ENCODE peak calls at places on chromosome 7, in ten cellular contexts. J is fibroblast of lung, E is suprapubic skin, Q is tibial artery, M is A673, C is HCT116, T is hepatocyte, O is IMR-90, Z is GM23338, D is colonic mucosa. G is an unnamed sample. For H3K4me1, the result is how much of the 10 kb centered on the place peaks cover.

GRCh38 chr7:129667551-129667950 is 56.0 kb downstream of the NRF1 start:
- DNase-seq in J (no peak), E (no peak), Q (no peak), M (no peak), C (no peak), T (no peak), O (no peak), Z (no peak), D (no peak), G (no peak)

GRCh38 chr7:12257582-12257981 is 46.5 kb downstream of the TMEM106B start:
- DNase-seq in J (peak), E (no peak), Q (no peak), M (no peak), C (no peak), T (no peak), O (peak), Z (no peak), D (no peak), G (no peak)

GRCh38 chr7:102874966-102875365 is 37.8 kb upstream of the LRRC17 start:
- DNase-seq in J (peak), E (no peak), Q (no peak), M (no peak), C (no peak), T (no peak), O (no peak), Z (no peak), D (no peak), G (no peak)

GRCh38 chr7:12607134-12607533 is 36.6 kb downstream of the SCIN start:
- DNase-seq in J (no peak), E (no peak), Q (no peak), M (peak), C (no peak), T (no peak), O (no peak), Z (no peak), D (no peak), G (no peak)

GRCh38 chr7:92781117-92781720 is 55.2 kb downstream of the CDK6 start:
- DNase-seq in J (peak), E (no peak), Q (no peak), M (peak), C (no peak), T (no peak), O (no peak), Z (no peak), D (no peak), G (no peak)

GRCh38 chr7:143299346-143299745 is 11.2 kb downstream of the CASP2 start:
- DNase-seq in J (peak), E (no peak), Q (no peak), M (no peak), C (no peak), T (no peak), O (peak), Z (no peak), D (no peak), G (no peak)

GRCh38 chr7:130010689-130011412 is 40.3 kb downstream of the ZC3HC1 start:
- DNase-seq in J (peak), E (peak), Q (peak), M (peak), C (peak), T (peak), O (peak), Z (peak), D (peak), G (peak)

GRCh38 chr7:105760549-105761447 is 115.6 kb downstream of the ATXN7L1 start:
- DNase-seq in J (no peak), E (no peak), Q (no peak), M (no peak), C (no peak), T (no peak), O (peak), Z (no peak), D (no peak), G (no peak)

GRCh38 chr7:33624172-33624571 is 281.2 kb upstream of the BMPER start:
- DNase-seq in J (no peak), E (no peak), Q (no peak), M (no peak), C (no peak), T (no peak), O (no peak), Z (no peak), D (no peak), G (no peak)

GRCh38 chr7:19752045-19752444 is 21.4 kb downstream of the TMEM196 start:
- DNase-seq in J (no peak), E (no peak), Q (no peak), M (no peak), C (no peak), T (no peak), O (no peak), Z (no peak), D (no peak), G (no peak)

GRCh38 chr7:128884561-128885369 is 22.1 kb downstream of the ATP6V1F start:
- DNase-seq in J (no peak), E (no peak), Q (no peak), M (no peak), C (no peak), T (no peak), O (no peak), Z (no peak), D (no peak), G (no peak)

GRCh38 chr7:83547526-83547925 is 101.4 kb downstream of the SEMA3E start:
- DNase-seq in J (peak), E (no peak), Q (no peak), M (peak), C (peak), T (peak), O (peak), Z (no peak), D (peak), G (no peak)

GRCh38 chr7:137146552-137146961 is 197.0 kb downstream of the PTN start:
- DNase-seq in J (peak), E (no peak), Q (no peak), M (no peak), C (no peak), T (no peak), O (peak), Z (no peak), D (no peak), G (no peak)

GRCh38 chr7:148620749-148621372 is 30.3 kb downstream of the C7orf33 start:
- DNase-seq in J (peak), E (no peak), Q (no peak), M (no peak), C (peak), T (peak), O (no peak), Z (no peak), D (no peak), G (no peak)

GRCh38 chr7:42071372-42072261 is 165.4 kb downstream of the GLI3 start:
- DNase-seq in J (peak), E (no peak), Q (no peak), M (peak), C (no peak), T (peak), O (peak), Z (peak), D (no peak), G (no peak)

GRCh38 chr7:83301416-83301815 is 138.7 kb upstream of the PCLO start:
- DNase-seq in J (peak), E (no peak), Q (no peak), M (no peak), C (no peak), T (no peak), O (no peak), Z (no peak), D (no peak), G (no peak)

GRCh38 chr7:50939026-50939425 is 156.3 kb upstream of the GRB10 start:
- DNase-seq in J (peak), E (no peak), Q (no peak), M (no peak), C (no peak), T (no peak), O (peak), Z (no peak), D (no peak), G (no peak)

GRCh38 chr7:141074162-141074989 is 512 bp downstream of the TMEM178B start:
- DNase-seq in J (peak), E (no peak), Q (no peak), M (no peak), C (no peak), T (peak), O (no peak), Z (peak), D (no peak), G (no peak)

GRCh38 chr7:35758421-35758820 is 42.4 kb upstream of the SEPTIN7 start:
- DNase-seq in J (peak), E (no peak), Q (no peak), M (no peak), C (no peak), T (peak), O (no peak), Z (peak), D (no peak), G (no peak)

GRCh38 chr7:34299066-34299465 is 359.0 kb upstream of the NPSR1 start:
- DNase-seq in J (no peak), E (no peak), Q (no peak), M (no peak), C (no peak), T (no peak), O (no peak), Z (no peak), D (no peak), G (no peak)

GRCh38 chr7:99943641-99944507 is 14.5 kb upstream of the GJC3 start:
- DNase-seq in J (no peak), E (no peak), Q (no peak), M (peak), C (no peak), T (no peak), O (no peak), Z (peak), D (no peak), G (no peak)

GRCh38 chr7:47044620-47045019 is 537.3 kb downstream of the TNS3 start:
- DNase-seq in J (no peak), E (no peak), Q (no peak), M (no peak), C (no peak), T (no peak), O (no peak), Z (no peak), D (no peak), G (no peak)

GRCh38 chr7:876972-877311 is 588 bp downstream of the GET4 start:
- DNase-seq in J (no peak), E (no peak), Q (no peak), M (no peak), C (no peak), T (no peak), O (no peak), Z (no peak), D (peak), G (no peak)

GRCh38 chr7:134533288-134533771 is 6.0 kb downstream of the AKR1B10 start:
- DNase-seq in J (peak), E (no peak), Q (no peak), M (no peak), C (no peak), T (no peak), O (peak), Z (no peak), D (no peak), G (no peak)

GRCh38 chr7:98163704-98164478 is 47.3 kb upstream of the BHLHA15 start:
- DNase-seq in J (peak), E (no peak), Q (no peak), M (no peak), C (no peak), T (peak), O (peak), Z (no peak), D (peak), G (no peak)

GRCh38 chr7:134611611-134612151 is 35.0 kb upstream of the BPGM start:
- DNase-seq in J (no peak), E (no peak), Q (no peak), M (no peak), C (no peak), T (no peak), O (no peak), Z (no peak), D (no peak), G (no peak)

DNA sequence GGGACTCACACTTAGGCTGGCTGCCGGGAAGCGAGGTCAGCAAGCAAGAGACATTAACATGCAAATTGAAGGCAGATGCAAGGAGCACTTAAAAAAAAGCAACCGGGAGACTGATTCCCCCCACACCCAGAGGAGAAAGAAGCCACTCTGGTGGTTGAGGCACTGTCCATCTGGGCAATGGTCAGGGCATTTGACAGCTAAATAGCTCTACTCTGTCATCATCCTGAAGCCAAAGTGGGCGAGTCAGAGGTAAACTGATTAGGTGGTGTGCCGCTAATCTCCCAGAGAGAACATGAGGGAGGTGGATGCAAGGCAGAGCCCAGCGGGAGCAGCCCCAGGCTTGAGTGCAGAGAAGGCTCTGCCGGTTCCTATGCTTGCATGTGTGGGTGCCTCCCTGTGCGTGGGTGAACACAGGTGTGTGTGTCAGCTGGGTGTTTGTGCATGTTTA is 100.6 kb downstream of the PLXNA4 start:
- DNase-seq in J (peak), E (no peak), Q (no peak), M (peak), C (no peak), T (no peak), O (no peak), Z (peak), D (no peak), G (no peak)
- H3K4me3 ChIP-seq in J (no peak), E (no peak), Q (no peak), M (no peak), C (no peak), T (no peak), O (no peak), Z (peak), D (no peak), G (no peak)

GRCh38 chr7:101126651-101127459 is at the start of gene SERPINE1:
- DNase-seq in J (peak), E (peak), Q (peak), M (peak), C (peak), T (peak), O (peak), Z (peak), D (peak), G (peak)
- TF ChIP-seq CTCF in J (peak), E (no peak), Q (no peak), M (peak), C (peak), T (peak), O (peak), Z (peak), D (no peak), G (no peak)

GRCh38 chr7:90599038-90599437 is 2.9 kb downstream of the CDK14 start:
- DNase-seq in J (peak), E (no peak), Q (no peak), M (no peak), C (no peak), T (no peak), O (peak), Z (no peak), D (no peak), G (no peak)

GRCh38 chr7:90597527-90597871 is 1.4 kb downstream of the CDK14 start:
- DNase-seq in J (peak), E (no peak), Q (no peak), M (peak), C (no peak), T (no peak), O (no peak), Z (no peak), D (no peak), G (no peak)

GRCh38 chr7:90595801-90596683 is at the start of gene CDK14:
- DNase-seq in J (peak), E (peak), Q (peak), M (peak), C (peak), T (peak), O (peak), Z (peak), D (peak), G (peak)

GRCh38 chr7:90596745-90597526 is 815 bp downstream of the CDK14 start:
- DNase-seq in J (peak), E (no peak), Q (no peak), M (peak), C (no peak), T (peak), O (peak), Z (peak), D (no peak), G (no peak)

DNA sequence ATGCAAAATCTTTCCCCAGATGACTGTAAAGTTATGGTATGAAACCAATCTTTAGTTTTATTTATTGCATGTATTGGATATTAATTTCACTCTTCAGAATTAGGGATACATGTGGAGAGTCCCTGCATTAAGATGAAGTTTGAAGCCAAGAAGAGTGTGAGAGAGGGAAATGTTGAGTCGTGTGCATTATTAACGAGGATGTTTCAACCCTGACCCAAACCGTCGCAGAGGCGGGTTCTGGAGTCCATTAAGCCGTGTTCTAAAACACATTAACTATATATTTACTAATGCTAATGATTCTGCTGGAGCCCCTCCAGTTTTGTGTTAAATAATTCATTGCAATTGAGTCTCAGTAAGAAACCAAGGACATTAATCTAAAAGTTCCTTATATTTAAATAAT is 1.8 kb downstream of the CDK14 start:
- DNase-seq in J (no peak), E (no peak), Q (no peak), M (peak), C (no peak), T (no peak), O (no peak), Z (no peak), D (no peak), G (no peak)
- H3K4me1 ChIP-seq in J (under half), E (under half), Q (under half), M (under half), C (under half), T (under half), O (under half), Z (under half), D (under half), G (under half)

DNA sequence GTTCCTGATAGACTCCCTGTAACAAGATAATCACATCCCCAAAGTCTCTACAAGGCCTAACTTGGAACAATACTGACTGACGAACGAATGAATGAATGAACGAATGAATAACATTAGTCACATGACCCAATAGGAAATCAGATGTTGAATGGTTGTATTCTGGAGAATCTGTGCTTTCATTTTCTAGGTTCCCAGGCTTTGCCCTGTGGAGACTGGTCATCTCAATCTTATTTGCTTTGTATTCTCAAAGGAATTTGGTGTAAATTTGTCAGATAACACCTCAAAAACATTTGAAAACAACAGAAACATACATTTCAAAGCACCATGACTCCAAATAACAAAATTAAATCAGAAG is 69.6 kb upstream of the COL1A2 start:
- DNase-seq in J (no peak), E (no peak), Q (no peak), M (no peak), C (no peak), T (no peak), O (no peak), Z (no peak), D (no peak), G (no peak)
- H3K4me3 ChIP-seq in J (no peak), E (no peak), Q (no peak), M (no peak), C (no peak), T (no peak), O (no peak), Z (no peak), D (no peak), G (no peak)

DNA sequence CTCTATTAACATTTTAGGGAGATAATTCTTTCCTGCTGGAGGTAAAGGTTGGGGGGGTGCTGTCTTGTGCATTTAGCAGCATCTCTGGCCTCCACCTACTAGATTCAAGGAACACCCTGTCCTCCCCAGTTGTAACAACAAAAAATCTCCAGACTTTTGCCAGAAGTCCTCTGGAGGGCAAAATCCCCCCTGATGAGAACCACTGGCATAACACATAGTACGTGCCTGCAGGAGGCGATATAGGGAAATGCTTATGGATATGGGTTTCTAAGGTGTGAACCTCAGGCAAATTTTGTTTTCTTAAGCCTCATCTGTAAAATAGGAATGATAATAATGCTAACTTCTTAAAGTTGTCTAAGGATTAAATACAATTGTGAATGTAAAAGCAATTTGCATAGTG is 2.9 kb upstream of the OSBPL3 start:
- DNase-seq in J (no peak), E (no peak), Q (no peak), M (peak), C (no peak), T (no peak), O (no peak), Z (peak), D (no peak), G (no peak)
- TF ChIP-seq CTCF in J (peak), E (no peak), Q (no peak), M (peak), C (peak), T (peak), O (peak), Z (peak), D (no peak), G (no peak)

GRCh38 chr7:2612445-2613112 is 19.2 kb upstream of the TTYH3 start:
- DNase-seq in J (no peak), E (no peak), Q (no peak), M (no peak), C (peak), T (no peak), O (no peak), Z (peak), D (peak), G (no peak)

GRCh38 chr7:2610898-2611297 is 20.9 kb upstream of the TTYH3 start:
- DNase-seq in J (no peak), E (no peak), Q (no peak), M (no peak), C (no peak), T (no peak), O (no peak), Z (no peak), D (no peak), G (no peak)

GRCh38 chr7:2613113-2613925 is 18.5 kb upstream of the TTYH3 start:
- DNase-seq in J (no peak), E (no peak), Q (no peak), M (no peak), C (no peak), T (no peak), O (no peak), Z (no peak), D (no peak), G (no peak)

GRCh38 chr7:2611401-2611800 is 20.4 kb upstream of the TTYH3 start:
- DNase-seq in J (no peak), E (no peak), Q (no peak), M (no peak), C (no peak), T (no peak), O (no peak), Z (no peak), D (no peak), G (no peak)

DNA sequence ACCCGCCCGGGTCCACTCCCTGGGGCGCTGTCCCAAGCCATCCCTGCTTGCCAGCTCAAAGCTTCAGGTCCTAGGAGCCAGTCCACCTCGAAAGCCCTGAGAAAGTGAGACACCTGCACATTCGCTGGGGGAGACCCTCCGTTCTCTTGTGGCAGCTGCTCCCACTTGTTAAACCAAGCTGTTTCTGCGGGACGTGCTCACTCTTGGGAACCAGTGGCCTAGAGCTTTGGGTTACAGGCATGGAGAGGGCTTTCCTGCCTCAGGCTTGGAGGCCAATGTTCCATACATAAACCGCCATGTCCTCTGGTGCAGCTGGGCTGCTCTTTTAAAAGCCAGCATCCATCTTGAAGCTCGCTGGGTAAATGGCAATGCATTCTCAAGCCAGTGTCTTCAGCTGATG is 19.9 kb upstream of the TTYH3 start:
- DNase-seq in J (no peak), E (no peak), Q (no peak), M (no peak), C (no peak), T (no peak), O (no peak), Z (no peak), D (no peak), G (no peak)
- H3K4me1 ChIP-seq in J (under half), E (under half), Q (half or more), M (under half), C (under half), T (under half), O (under half), Z (under half), D (under half), G (under half)

GRCh38 chr7:151062111-151062398 is 2.7 kb downstream of the SLC4A2 start:
- DNase-seq in J (no peak), E (no peak), Q (no peak), M (no peak), C (no peak), T (no peak), O (no peak), Z (no peak), D (no peak), G (no peak)
- H3K4me3 ChIP-seq in J (no peak), E (peak), Q (no peak), M (no peak), C (peak), T (no peak), O (no peak), Z (peak), D (no peak), G (no peak)

G was measured in thoracic aorta.